ENCODE peak calls at places on chromosomes 16 and 17, in seven cellular contexts. One of them, this sample, is unnamed.

GRCh38 chr16:82643136-82643535 is 16.4 kb downstream of the CDH13 start:
- DNase-seq in AG04449: no peak
- DNase-seq in IMR-90: no peak
- DNase-seq in breast epithelium: no peak
- DNase-seq in OCI-LY7: no peak
- DNase-seq in upper lobe of left lung: no peak
- DNase-seq in nephron progenitor cell: no peak
- DNase-seq in this sample: no peak

GRCh38 chr17:3794890-3795757 is 5.9 kb downstream of the ITGAE start:
- DNase-seq in IMR-90: peak; percentile 67
- DNase-seq in breast epithelium: no peak
- DNase-seq in upper lobe of left lung: no peak
- DNase-seq in nephron progenitor cell: no peak
- DNase-seq in OCI-LY7: peak; percentile 36
- DNase-seq in AG04449: no peak
- DNase-seq in this sample: no peak

GRCh38 chr16:15521390-15521757 is 87.0 kb downstream of the BMERB1 start:
- DNase-seq in IMR-90: no peak
- DNase-seq in breast epithelium: no peak
- DNase-seq in nephron progenitor cell: no peak
- DNase-seq in AG04449: no peak
- DNase-seq in OCI-LY7: no peak
- DNase-seq in upper lobe of left lung: no peak
- DNase-seq in this sample: no peak

GRCh38 chr17:41190328-41190727 is 641 bp downstream of the KRTAP9-1 start:
- DNase-seq in upper lobe of left lung: no peak
- DNase-seq in breast epithelium: no peak
- DNase-seq in OCI-LY7: no peak
- DNase-seq in nephron progenitor cell: no peak
- DNase-seq in IMR-90: no peak
- DNase-seq in AG04449: no peak
- DNase-seq in this sample: no peak

GRCh38 chr17:77492446-77493237 is 351.9 kb downstream of the SEC14L1 start:
- DNase-seq in upper lobe of left lung: no peak
- DNase-seq in OCI-LY7: no peak
- DNase-seq in nephron progenitor cell: no peak
- DNase-seq in AG04449: no peak
- DNase-seq in IMR-90: no peak
- DNase-seq in breast epithelium: no peak
- DNase-seq in this sample: no peak

GRCh38 chr17:82449136-82449882 is 1.2 kb downstream of the CYBC1 start:
- DNase-seq in upper lobe of left lung: peak; percentile 42
- DNase-seq in IMR-90: no peak
- DNase-seq in OCI-LY7: peak; percentile 100
- DNase-seq in nephron progenitor cell: no peak
- DNase-seq in breast epithelium: no peak
- DNase-seq in AG04449: no peak
- DNase-seq in this sample: no peak

GRCh38 chr16:58678716-58679115 is 5.9 kb downstream of the SLC38A7 start:
- DNase-seq in breast epithelium: peak; percentile 61
- DNase-seq in IMR-90: no peak
- DNase-seq in OCI-LY7: peak; percentile 33
- DNase-seq in upper lobe of left lung: no peak
- DNase-seq in nephron progenitor cell: no peak
- DNase-seq in AG04449: no peak
- DNase-seq in this sample: no peak

GRCh38 chr16:48596326-48596725 is 13.7 kb downstream of the N4BP1 start:
- DNase-seq in breast epithelium: no peak
- DNase-seq in OCI-LY7: no peak
- DNase-seq in nephron progenitor cell: no peak
- DNase-seq in IMR-90: no peak
- DNase-seq in AG04449: no peak
- DNase-seq in upper lobe of left lung: peak; percentile 58
- DNase-seq in this sample: no peak

GRCh38 chr17:80558046-80558445 is 13.4 kb downstream of the RPTOR start:
- DNase-seq in IMR-90: no peak
- DNase-seq in AG04449: no peak
- DNase-seq in upper lobe of left lung: no peak
- DNase-seq in OCI-LY7: no peak
- DNase-seq in breast epithelium: no peak
- DNase-seq in nephron progenitor cell: no peak
- DNase-seq in this sample: no peak

GRCh38 chr17:65823713-65824112 is 262.3 kb upstream of the AXIN2 start:
- DNase-seq in IMR-90: no peak
- DNase-seq in breast epithelium: no peak
- DNase-seq in OCI-LY7: no peak
- DNase-seq in nephron progenitor cell: no peak
- DNase-seq in upper lobe of left lung: no peak
- DNase-seq in AG04449: no peak
- DNase-seq in this sample: no peak

GRCh38 chr17:40532520-40533253 is 31.3 kb upstream of the TNS4 start:
- DNase-seq in upper lobe of left lung: no peak
- DNase-seq in nephron progenitor cell: no peak
- DNase-seq in breast epithelium: peak; percentile 25
- DNase-seq in AG04449: no peak
- DNase-seq in IMR-90: peak; percentile 37
- DNase-seq in OCI-LY7: no peak
- DNase-seq in this sample: no peak

GRCh38 chr16:87707097-87707496 is 58.7 kb downstream of the KLHDC4 start:
- DNase-seq in upper lobe of left lung: no peak
- DNase-seq in breast epithelium: no peak
- DNase-seq in AG04449: no peak
- DNase-seq in IMR-90: no peak
- DNase-seq in nephron progenitor cell: no peak
- DNase-seq in OCI-LY7: no peak
- DNase-seq in this sample: peak; percentile 22
- TF ChIP-seq CTCF in upper lobe of left lung: no peak
- TF ChIP-seq CTCF in breast epithelium: no peak
- TF ChIP-seq CTCF in AG04449: no peak
- TF ChIP-seq CTCF in IMR-90: no peak
- TF ChIP-seq CTCF in nephron progenitor cell: no peak
- TF ChIP-seq CTCF in OCI-LY7: peak; percentile 13
- TF ChIP-seq CTCF in this sample: no peak

DNA sequence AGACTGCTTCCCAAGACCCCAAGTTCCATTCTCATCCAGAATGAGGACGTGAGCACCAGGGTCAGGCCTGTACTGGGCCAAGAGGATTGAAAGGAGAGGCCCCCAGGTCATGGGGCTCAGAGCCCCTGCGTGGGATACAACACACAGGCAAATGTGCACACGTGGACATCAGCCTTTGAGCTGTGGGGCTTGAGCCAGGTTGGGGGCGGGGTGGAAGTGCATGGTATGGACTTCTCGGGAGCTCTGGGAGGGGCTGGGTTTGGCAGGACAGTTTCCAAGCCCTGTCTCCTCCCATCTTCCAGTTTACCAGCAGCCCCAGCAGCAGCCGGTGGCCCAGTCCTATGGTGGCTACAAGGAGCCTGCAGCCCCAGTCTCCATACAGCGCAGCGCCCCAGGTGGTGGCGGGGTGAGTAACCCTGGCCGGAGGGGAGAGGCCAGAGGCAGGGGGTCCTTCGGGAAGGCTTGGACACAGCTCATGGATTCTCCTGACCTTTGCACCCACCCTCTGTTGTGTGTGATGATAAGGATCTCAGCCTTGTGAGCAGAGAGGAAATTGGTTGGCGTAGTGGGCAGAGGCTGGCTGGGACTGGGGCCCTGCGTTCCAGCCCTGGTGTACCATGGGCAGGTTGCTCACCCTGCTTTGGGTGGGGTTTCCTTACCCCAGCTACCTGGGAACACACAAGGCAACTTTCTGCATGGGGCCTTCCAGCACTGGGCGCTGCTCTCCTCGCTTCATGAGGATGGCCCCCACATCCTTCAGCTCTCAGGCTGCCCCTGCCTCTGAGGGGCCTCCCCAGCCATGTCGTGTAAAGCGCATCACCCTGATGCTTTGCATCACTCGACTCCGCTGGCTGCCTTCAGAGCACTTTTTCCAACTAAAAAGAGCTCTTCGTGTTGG is 10.4 kb upstream of the LASP1NB start:
- DNase-seq in IMR-90: no peak
- DNase-seq in AG04449: no peak
- DNase-seq in nephron progenitor cell: peak; percentile 32
- DNase-seq in upper lobe of left lung: no peak
- DNase-seq in breast epithelium: peak; percentile 17
- DNase-seq in OCI-LY7: no peak
- DNase-seq in this sample: no peak
- TF ChIP-seq CTCF in IMR-90: no peak
- TF ChIP-seq CTCF in AG04449: no peak
- TF ChIP-seq CTCF in nephron progenitor cell: no peak
- TF ChIP-seq CTCF in upper lobe of left lung: no peak
- TF ChIP-seq CTCF in breast epithelium: no peak
- TF ChIP-seq CTCF in OCI-LY7: peak; percentile 19
- TF ChIP-seq CTCF in this sample: no peak

GRCh38 chr16:12213180-12213579 is 236.6 kb downstream of the SNX29 start:
- DNase-seq in breast epithelium: no peak
- DNase-seq in nephron progenitor cell: no peak
- DNase-seq in AG04449: no peak
- DNase-seq in upper lobe of left lung: no peak
- DNase-seq in OCI-LY7: no peak
- DNase-seq in IMR-90: no peak
- DNase-seq in this sample: no peak

GRCh38 chr16:12217341-12217740 is 240.8 kb downstream of the SNX29 start:
- DNase-seq in nephron progenitor cell: no peak
- DNase-seq in OCI-LY7: no peak
- DNase-seq in upper lobe of left lung: no peak
- DNase-seq in IMR-90: no peak
- DNase-seq in breast epithelium: no peak
- DNase-seq in AG04449: no peak
- DNase-seq in this sample: no peak

GRCh38 chr16:12214509-12214908 is 238.0 kb downstream of the SNX29 start:
- DNase-seq in nephron progenitor cell: no peak
- DNase-seq in upper lobe of left lung: no peak
- DNase-seq in OCI-LY7: no peak
- DNase-seq in IMR-90: no peak
- DNase-seq in breast epithelium: no peak
- DNase-seq in AG04449: no peak
- DNase-seq in this sample: no peak

GRCh38 chr16:12211870-12212690 is 235.5 kb downstream of the SNX29 start:
- DNase-seq in nephron progenitor cell: no peak
- DNase-seq in AG04449: no peak
- DNase-seq in upper lobe of left lung: no peak
- DNase-seq in OCI-LY7: no peak
- DNase-seq in IMR-90: no peak
- DNase-seq in breast epithelium: no peak
- DNase-seq in this sample: no peak

DNA sequence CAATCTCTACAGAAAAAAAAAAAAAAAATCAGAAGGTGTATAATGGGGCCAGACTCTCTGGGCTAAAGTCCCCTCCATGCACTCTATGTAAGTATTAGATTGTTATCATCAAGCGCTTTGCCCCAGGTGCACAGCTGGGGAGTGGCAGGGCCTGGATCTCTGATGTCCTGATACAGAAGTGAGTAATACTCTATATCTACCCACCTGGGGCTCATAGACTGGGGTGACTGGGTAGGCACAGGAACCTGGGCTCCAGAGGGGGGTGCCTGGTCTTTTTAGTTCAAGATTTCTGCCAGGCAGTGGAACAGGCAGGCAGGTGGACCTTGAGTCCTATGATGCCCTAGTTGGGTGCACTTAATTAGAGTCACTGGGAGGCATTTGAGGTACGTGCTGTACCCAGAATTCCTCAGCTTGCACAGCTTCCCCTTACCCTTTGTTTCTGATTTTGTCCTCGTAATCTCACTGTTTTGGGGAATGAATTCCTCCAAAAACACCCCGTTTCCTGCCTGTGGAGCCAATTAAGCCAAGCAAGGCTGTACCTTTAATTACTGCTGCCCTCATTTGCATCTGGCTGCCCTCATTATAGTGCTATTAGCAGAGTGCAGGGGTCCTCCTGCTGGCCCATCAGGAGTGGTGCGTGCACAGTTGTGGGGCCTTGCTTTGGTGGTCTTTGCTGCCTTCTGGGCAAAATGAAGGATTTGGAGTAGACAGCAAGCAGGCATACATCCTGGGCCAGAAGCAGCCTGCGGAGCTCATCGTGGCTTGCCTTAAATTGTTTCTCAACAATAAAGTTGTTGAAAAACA is 239.0 kb downstream of the SNX29 start:
- DNase-seq in breast epithelium: no peak
- DNase-seq in AG04449: no peak
- DNase-seq in IMR-90: no peak
- DNase-seq in nephron progenitor cell: no peak
- DNase-seq in upper lobe of left lung: no peak
- DNase-seq in OCI-LY7: peak; percentile 59
- DNase-seq in this sample: peak; percentile 57
- TF ChIP-seq CTCF in breast epithelium: no peak
- TF ChIP-seq CTCF in AG04449: peak; percentile 25
- TF ChIP-seq CTCF in IMR-90: peak; percentile 38
- TF ChIP-seq CTCF in nephron progenitor cell: peak; percentile 49
- TF ChIP-seq CTCF in upper lobe of left lung: no peak
- TF ChIP-seq CTCF in OCI-LY7: peak; percentile 77
- TF ChIP-seq CTCF in this sample: peak; percentile 58

GRCh38 chr16:1181715-1182671 is 29.1 kb downstream of the CACNA1H start:
- DNase-seq in OCI-LY7: no peak
- DNase-seq in AG04449: peak; percentile 3
- DNase-seq in IMR-90: peak; percentile 85
- DNase-seq in breast epithelium: peak; percentile 76
- DNase-seq in nephron progenitor cell: peak; percentile 83
- DNase-seq in upper lobe of left lung: peak; percentile 62
- DNase-seq in this sample: no peak
- TF ChIP-seq CTCF in OCI-LY7: no peak
- TF ChIP-seq CTCF in AG04449: no peak
- TF ChIP-seq CTCF in IMR-90: no peak
- TF ChIP-seq CTCF in breast epithelium: no peak
- TF ChIP-seq CTCF in nephron progenitor cell: no peak
- TF ChIP-seq CTCF in upper lobe of left lung: no peak
- TF ChIP-seq CTCF in this sample: no peak

GRCh38 chr17:6669479-6670212 is 18.1 kb downstream of the C17orf100 start:
- DNase-seq in IMR-90: no peak
- DNase-seq in AG04449: no peak
- DNase-seq in upper lobe of left lung: no peak
- DNase-seq in OCI-LY7: no peak
- DNase-seq in nephron progenitor cell: no peak
- DNase-seq in breast epithelium: peak; percentile 36
- DNase-seq in this sample: no peak
- TF ChIP-seq CTCF in IMR-90: no peak
- TF ChIP-seq CTCF in AG04449: no peak
- TF ChIP-seq CTCF in upper lobe of left lung: no peak
- TF ChIP-seq CTCF in OCI-LY7: no peak
- TF ChIP-seq CTCF in nephron progenitor cell: no peak
- TF ChIP-seq CTCF in breast epithelium: no peak
- TF ChIP-seq CTCF in this sample: no peak

This sample was measured in glutamatergic neuron.